ENCODE peak calls at places on chromosomes 13 and 19, in four cellular contexts. T is tibial nerve, O is ovary, C is IMR-90. I is an unnamed sample.

GRCh38 chr13:35518337-35518736 is 41.8 kb upstream of the MAB21L1 start:
- DNase-seq in O (no peak), T (no peak), C (no peak), I (no peak)

GRCh38 chr19:30342901-30343300 is 29.3 kb upstream of the ZNF536 start:
- DNase-seq in C (no peak), O (no peak), T (no peak), I (no peak)

GRCh38 chr13:110073982-110074381 is 233.0 kb downstream of the COL4A1 start:
- DNase-seq in C (no peak), O (no peak), T (no peak), I (no peak)

GRCh38 chr19:42601811-42602443 is 7.2 kb upstream of the CEACAM8 start:
- DNase-seq in O (no peak), T (no peak), C (peak), I (no peak)

GRCh38 chr19:4524808-4525562 is 6.7 kb upstream of the PLIN4 start:
- DNase-seq in O (peak), C (no peak), T (peak), I (peak)

GRCh38 chr13:78610381-78610883 is 7.1 kb upstream of the POU4F1 start:
- DNase-seq in C (peak), T (no peak), O (no peak), I (no peak)

GRCh38 chr13:36038785-36039415 is 92.3 kb downstream of the DCLK1 start:
- DNase-seq in T (no peak), C (no peak), O (no peak), I (no peak)

GRCh38 chr13:46119883-46120614 is 15.2 kb upstream of the CPB2 start:
- DNase-seq in C (peak), T (no peak), O (peak), I (no peak)

GRCh38 chr13:99426426-99426825 is 74.8 kb upstream of the TM9SF2 start:
- DNase-seq in C (no peak), O (no peak), T (no peak), I (peak)

GRCh38 chr13:48214519-48215121 is 18.4 kb upstream of the ITM2B start:
- DNase-seq in O (no peak), T (no peak), C (no peak), I (no peak)

GRCh38 chr19:18044825-18045304 is 36.9 kb downstream of the ARRDC2 start:
- DNase-seq in T (peak), C (peak), O (no peak), I (peak)

GRCh38 chr13:98731925-98732324 is 20.5 kb downstream of the SLC15A1 start:
- DNase-seq in O (no peak), T (no peak), C (no peak), I (no peak)

GRCh38 chr13:79018166-79018565 is 359.2 kb upstream of the OBI1 start:
- DNase-seq in C (no peak), T (no peak), O (no peak), I (no peak)

GRCh38 chr19:55408320-55408836 is 790 bp upstream of the UBE2S start:
- DNase-seq in T (no peak), C (no peak), O (no peak), I (no peak)
- TF ChIP-seq POLR2A in T (no peak), C (no peak), O (no peak), I (no peak)

GRCh38 chr19:9914315-9915207 is 21.8 kb downstream of the OLFM2 start:
- DNase-seq in T (no peak), C (peak), O (peak), I (peak)

GRCh38 chr19:9912551-9913236 is 23.6 kb downstream of the OLFM2 start:
- DNase-seq in C (no peak), T (no peak), O (no peak), I (no peak)

GRCh38 chr19:9911524-9911923 is 24.8 kb downstream of the OLFM2 start:
- DNase-seq in O (no peak), T (no peak), C (no peak), I (no peak)

GRCh38 chr19:9913237-9914000 is 22.9 kb downstream of the OLFM2 start:
- DNase-seq in O (no peak), T (no peak), C (no peak), I (no peak)

GRCh38 chr19:9914001-9914314 is 22.4 kb downstream of the OLFM2 start:
- DNase-seq in T (no peak), C (no peak), O (no peak), I (no peak)
- H3K4me3 ChIP-seq in T (peak), C (peak), O (peak), I (peak)

DNA sequence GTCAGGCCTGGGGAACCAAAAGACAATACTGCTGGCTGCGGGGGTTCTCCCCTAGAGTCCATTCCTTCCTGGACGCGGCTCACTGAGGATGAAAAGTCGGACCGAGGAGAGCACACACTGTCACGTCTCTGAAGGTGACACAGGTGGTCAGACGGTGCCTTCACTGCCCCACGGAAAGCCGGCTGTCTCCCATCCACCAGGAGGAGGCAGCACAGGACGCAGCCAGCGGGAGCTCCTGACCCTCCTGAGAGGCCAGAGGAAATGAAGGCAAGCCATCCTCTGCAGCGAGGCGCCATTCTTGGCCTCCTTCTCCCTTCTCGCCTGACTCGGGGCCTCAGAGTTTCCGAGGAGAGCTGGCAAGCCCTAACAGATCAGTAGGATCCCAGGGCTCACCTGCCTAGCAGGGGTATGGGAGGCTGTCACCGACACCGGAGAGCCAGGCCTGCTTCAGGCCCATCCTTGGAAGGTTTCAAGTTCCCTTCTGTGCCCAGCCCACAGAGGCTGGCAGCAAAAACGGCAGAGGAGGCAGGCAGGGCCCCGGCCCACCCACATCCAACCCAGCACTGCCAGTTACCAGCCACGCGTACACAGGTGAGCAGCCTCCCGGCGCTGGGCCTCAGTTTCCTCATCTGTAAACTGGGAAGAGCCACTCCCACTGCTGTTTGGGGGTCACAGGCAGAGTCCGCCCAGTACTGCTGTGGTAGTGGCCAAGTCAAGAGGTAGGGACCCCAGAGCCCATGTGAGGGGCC is 4.5 kb downstream of the REXO1 start:
- DNase-seq in C (no peak), O (no peak), T (no peak), I (no peak)
- TF ChIP-seq CTCF in C (peak), O (no peak), T (no peak), I (no peak)

GRCh38 chr19:16197622-16198362 is at the start of gene AP1M1:
- DNase-seq in C (peak), T (peak), O (peak), I (peak)
- TF ChIP-seq POLR2A in C (peak), T (peak), O (peak), I (no peak)

GRCh38 chr19:38093154-38093553 is 130.9 kb downstream of the DPF1 start:
- DNase-seq in O (no peak), T (no peak), C (no peak), I (no peak)
- H3K4me3 ChIP-seq in O (no peak), T (no peak), C (no peak), I (no peak)

GRCh38 chr13:91017669-91018053 is 329.8 kb upstream of the MIR17HG start:
- DNase-seq in O (no peak), C (no peak), T (no peak), I (no peak)
- TF ChIP-seq CTCF in O (no peak), C (no peak), T (no peak), I (no peak)

GRCh38 chr13:41308241-41308640 is 2.8 kb upstream of the NAA16 start:
- DNase-seq in T (no peak), C (no peak), O (no peak), I (no peak)

GRCh38 chr13:41313117-41313516 is 2.0 kb downstream of the NAA16 start:
- DNase-seq in T (no peak), O (no peak), C (no peak), I (no peak)

GRCh38 chr13:41311607-41312500 is 787 bp downstream of the NAA16 start:
- DNase-seq in T (no peak), C (peak), O (peak), I (no peak)

GRCh38 chr13:41313659-41314197 is 2.7 kb downstream of the NAA16 start:
- DNase-seq in C (no peak), T (no peak), O (no peak), I (no peak)

GRCh38 chr13:41310963-41311606 is at the start of gene NAA16:
- DNase-seq in O (peak), T (peak), C (peak), I (peak)
- TF ChIP-seq POLR2A in O (peak), T (peak), C (no peak), I (no peak)

GRCh38 chr19:40709817-40710216 is 6.9 kb downstream of the COQ8B start:
- DNase-seq in C (no peak), O (no peak), T (no peak), I (no peak)

GRCh38 chr19:40704491-40705361 is 12.0 kb downstream of the COQ8B start:
- DNase-seq in C (no peak), T (no peak), O (no peak), I (no peak)

GRCh38 chr19:40705362-40705651 is 11.4 kb downstream of the COQ8B start:
- DNase-seq in O (no peak), T (peak), C (no peak), I (no peak)

GRCh38 chr19:40705950-40706619 is 10.6 kb downstream of the COQ8B start:
- DNase-seq in O (no peak), C (no peak), T (no peak), I (no peak)

GRCh38 chr19:40707615-40708014 is 9.1 kb downstream of the COQ8B start:
- DNase-seq in O (no peak), C (no peak), T (no peak), I (no peak)
- H3K4me3 ChIP-seq in O (no peak), C (no peak), T (no peak), I (no peak)

DNA sequence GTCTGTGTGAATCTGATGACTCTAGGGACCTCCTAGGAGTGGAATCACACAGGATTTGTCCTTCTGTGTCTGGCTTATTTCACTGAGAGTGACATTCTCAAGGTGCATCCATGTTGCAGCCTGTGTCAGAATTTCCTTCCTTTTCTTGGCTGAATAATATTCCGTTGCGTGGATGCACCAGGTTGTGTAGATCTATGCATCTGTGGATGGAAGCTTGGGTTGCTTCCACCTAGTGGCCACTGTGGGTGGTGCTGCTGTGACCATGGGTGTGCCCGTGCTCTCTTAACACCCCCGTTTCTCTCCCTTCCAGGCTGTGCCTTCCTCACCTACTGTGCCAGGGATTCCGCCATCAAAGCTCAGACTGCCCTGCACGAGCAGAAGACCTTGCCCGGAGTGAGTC is 26.2 kb downstream of the CELF5 start:
- DNase-seq in T (no peak), O (no peak), C (no peak), I (no peak)
- TF ChIP-seq CTCF in T (peak), O (no peak), C (peak), I (no peak)

GRCh38 chr19:38850976-38851621 is 1.3 kb upstream of the HNRNPL start:
- DNase-seq in T (no peak), C (no peak), O (peak), I (peak)
- TF ChIP-seq POLR2A in T (no peak), C (no peak), O (no peak), I (no peak)

I was measured in lower leg skin.